ENCODE peak calls at places on chromosomes 12 and 14, in nine cellular contexts. X, F, K, H, G, S, Z, C and B are unnamed samples.

GRCh38 chr14:106790189-106791036 is 1264.0 kb downstream of the TMEM121 start:
- DNase-seq in X (peak), F (peak), K (peak), H (peak), G (peak), S (peak), Z (peak), C (peak), B (no peak)

GRCh38 chr12:121915841-121916321 is 2.5 kb upstream of the CFAP251 start:
- DNase-seq in X (no peak), F (peak), K (no peak), H (no peak), G (no peak), S (no peak), Z (no peak), C (no peak), B (peak)

GRCh38 chr12:95303476-95303875 is 85.9 kb downstream of the VEZT start:
- DNase-seq in X (no peak), F (no peak), K (no peak), H (no peak), G (peak), S (no peak), Z (no peak), C (no peak), B (no peak)

GRCh38 chr12:750356-751191 is 1.8 kb upstream of the WNK1 start:
- DNase-seq in X (no peak), F (peak), K (no peak), H (no peak), G (no peak), S (no peak), Z (no peak), C (no peak), B (no peak)

GRCh38 chr12:44571031-44571550 is 305.0 kb downstream of the NELL2 start:
- DNase-seq in X (no peak), F (no peak), K (no peak), H (no peak), G (no peak), S (no peak), Z (no peak), C (no peak), B (no peak)

GRCh38 chr12:54596526-54596946 is 8.1 kb upstream of the PPP1R1A start:
- DNase-seq in X (peak), F (peak), K (peak), H (no peak), G (peak), S (peak), Z (no peak), C (peak), B (no peak)

GRCh38 chr14:103552811-103553210 is 9.6 kb downstream of the BAG5 start:
- DNase-seq in X (no peak), F (no peak), K (no peak), H (no peak), G (no peak), S (no peak), Z (no peak), C (no peak), B (no peak)

GRCh38 chr14:51744372-51745150 is 92.9 kb downstream of the FRMD6 start:
- DNase-seq in X (no peak), F (no peak), K (no peak), H (no peak), G (no peak), S (no peak), Z (no peak), C (no peak), B (no peak)

GRCh38 chr12:481422-481821 is 21.7 kb downstream of the B4GALNT3 start:
- DNase-seq in X (no peak), F (peak), K (no peak), H (no peak), G (no peak), S (no peak), Z (no peak), C (no peak), B (no peak)

GRCh38 chr12:6839482-6840201 is 1.1 kb upstream of the GNB3 start:
- DNase-seq in X (no peak), F (peak), K (peak), H (no peak), G (no peak), S (peak), Z (no peak), C (no peak), B (no peak)

GRCh38 chr14:33602396-33602795 is 348.5 kb downstream of the EGLN3 start:
- DNase-seq in X (no peak), F (no peak), K (no peak), H (no peak), G (no peak), S (no peak), Z (no peak), C (no peak), B (no peak)

GRCh38 chr12:84572186-84572585 is 340.4 kb downstream of the SLC6A15 start:
- DNase-seq in X (no peak), F (no peak), K (no peak), H (no peak), G (no peak), S (no peak), Z (no peak), C (no peak), B (no peak)

GRCh38 chr12:70648191-70648590 is 11.0 kb upstream of the PTPRB start:
- DNase-seq in X (no peak), F (no peak), K (no peak), H (no peak), G (no peak), S (no peak), Z (no peak), C (no peak), B (no peak)

GRCh38 chr12:68222336-68222735 is 3.3 kb downstream of the IL26 start:
- DNase-seq in X (no peak), F (peak), K (no peak), H (no peak), G (no peak), S (no peak), Z (no peak), C (no peak), B (peak)

GRCh38 chr12:64352181-64352580 is 38.4 kb downstream of the C12orf56 start:
- DNase-seq in X (no peak), F (no peak), K (no peak), H (no peak), G (no peak), S (no peak), Z (no peak), C (no peak), B (no peak)

GRCh38 chr12:64671682-64672081 is 61.4 kb downstream of the RASSF3 start:
- DNase-seq in X (no peak), F (no peak), K (no peak), H (no peak), G (no peak), S (no peak), Z (no peak), C (no peak), B (no peak)

GRCh38 chr12:75585309-75585708 is 73.9 kb upstream of the KRR1 start:
- DNase-seq in X (no peak), F (no peak), K (no peak), H (no peak), G (peak), S (no peak), Z (no peak), C (no peak), B (no peak)

GRCh38 chr12:2057041-2057792 is 4.4 kb downstream of the CACNA1C start:
- DNase-seq in X (peak), F (peak), K (peak), H (no peak), G (peak), S (peak), Z (no peak), C (no peak), B (peak)

GRCh38 chr14:64060648-64061096 is 207.9 kb downstream of the SYNE2 start:
- DNase-seq in X (no peak), F (no peak), K (no peak), H (no peak), G (peak), S (no peak), Z (no peak), C (no peak), B (no peak)

GRCh38 chr14:61632401-61633195 is 62.7 kb upstream of the HIF1A start:
- DNase-seq in X (no peak), F (no peak), K (no peak), H (no peak), G (no peak), S (no peak), Z (no peak), C (no peak), B (no peak)

GRCh38 chr12:63353559-63353958 is 202.6 kb upstream of the AVPR1A start:
- DNase-seq in X (no peak), F (peak), K (no peak), H (no peak), G (peak), S (no peak), Z (no peak), C (no peak), B (no peak)

GRCh38 chr14:64726585-64726890 is 22.3 kb downstream of the PLEKHG3 start:
- DNase-seq in X (no peak), F (peak), K (no peak), H (no peak), G (peak), S (peak), Z (no peak), C (no peak), B (no peak)